ENCODE peak calls at places on chromosomes 13 and 19, in eight cellular contexts. K, G, Y, M, B, C, T and D are unnamed samples.
A peak's percentile ranks its signal among the peaks of the same experiment; 100 is the strongest.

GRCh38 chr19:47444388-47444821 is 25.1 kb upstream of the MEIS3 start:
- DNase-seq in B (no peak), M (no peak), Y (no peak), K (no peak), T (peak; percentile 89), C (no peak), G (no peak), D (no peak)

GRCh38 chr19:13610042-13610691 is 103.9 kb upstream of the CACNA1A start:
- DNase-seq in Y (no peak), G (no peak), B (no peak), K (no peak), M (no peak), C (no peak), T (peak; percentile 67), D (no peak)

GRCh38 chr19:2777952-2778683 is 5.0 kb downstream of the SGTA start:
- DNase-seq in C (no peak), K (no peak), M (no peak), G (no peak), T (no peak), B (no peak), Y (no peak), D (no peak)

GRCh38 chr19:42693760-42694350 is 46.4 kb downstream of the PSG3 start:
- DNase-seq in Y (no peak), B (peak; percentile 68), G (peak; percentile 8), T (peak; percentile 63), M (peak; percentile 42), K (no peak), C (no peak), D (peak; percentile 41)

GRCh38 chr19:55616395-55616875 is 7.9 kb downstream of the ZNF784 start:
- DNase-seq in M (no peak), K (no peak), Y (no peak), G (no peak), C (no peak), B (no peak), T (no peak), D (no peak)

GRCh38 chr13:34155931-34156607 is 338.1 kb downstream of the RFC3 start:
- DNase-seq in B (no peak), M (no peak), G (no peak), Y (no peak), C (no peak), K (no peak), T (peak; percentile 53), D (peak; percentile 80)

GRCh38 chr13:29543230-29544215 is 52.0 kb downstream of the SLC7A1 start:
- DNase-seq in K (no peak), T (peak; percentile 71), Y (no peak), C (no peak), B (no peak), G (no peak), M (peak; percentile 11), D (peak; percentile 62)

GRCh38 chr19:47762615-47763308 is 15.7 kb upstream of the SELENOW start:
- DNase-seq in B (no peak), M (no peak), T (peak; percentile 51), Y (no peak), K (peak; percentile 75), G (no peak), C (no peak), D (no peak)

GRCh38 chr13:34401741-34402140 is 540.3 kb upstream of the NBEA start:
- DNase-seq in B (no peak), G (no peak), K (no peak), T (no peak), M (no peak), C (no peak), Y (no peak), D (no peak)

GRCh38 chr19:55070755-55071502 is 4.7 kb upstream of the EPS8L1 start:
- DNase-seq in B (peak; percentile 100), M (peak; percentile 85), K (no peak), Y (no peak), G (no peak), C (no peak), T (no peak), D (peak; percentile 91)